ENCODE peak calls at places on chromosomes 3 and 15, in nine cellular contexts. One of them, this sample, is unnamed.

GRCh38 chr15:63305276-63305675 is 27.9 kb downstream of the APH1B start:
- DNase-seq in SHP77: no peak
- DNase-seq in C1 segment of cervical spinal cord: no peak
- DNase-seq in GM12865: no peak
- DNase-seq in cardiac fibroblast: no peak
- DNase-seq in astrocyte of the hippocampus: no peak
- DNase-seq in retina: no peak
- DNase-seq in HTR-8/SVneo: no peak
- DNase-seq in HAP-1: no peak
- DNase-seq in this sample: no peak

GRCh38 chr3:149970716-149971402 is at the start of gene PFN2:
- DNase-seq in SHP77: peak
- DNase-seq in C1 segment of cervical spinal cord: peak
- DNase-seq in GM12865: peak
- DNase-seq in cardiac fibroblast: peak
- DNase-seq in astrocyte of the hippocampus: peak
- DNase-seq in retina: peak
- DNase-seq in HTR-8/SVneo: peak
- DNase-seq in HAP-1: peak
- DNase-seq in this sample: no peak

GRCh38 chr3:52236424-52236886 is 2.5 kb downstream of the TWF2 start:
- DNase-seq in SHP77: no peak
- DNase-seq in C1 segment of cervical spinal cord: no peak
- DNase-seq in GM12865: no peak
- DNase-seq in cardiac fibroblast: no peak
- DNase-seq in astrocyte of the hippocampus: no peak
- DNase-seq in retina: no peak
- DNase-seq in HTR-8/SVneo: no peak
- DNase-seq in HAP-1: no peak
- DNase-seq in this sample: no peak

GRCh38 chr3:131543714-131544113 is 40.9 kb upstream of the MRPL3 start:
- DNase-seq in SHP77: peak
- DNase-seq in C1 segment of cervical spinal cord: peak
- DNase-seq in GM12865: no peak
- DNase-seq in cardiac fibroblast: peak
- DNase-seq in astrocyte of the hippocampus: peak
- DNase-seq in retina: no peak
- DNase-seq in HTR-8/SVneo: no peak
- DNase-seq in HAP-1: no peak
- DNase-seq in this sample: no peak

GRCh38 chr15:29699791-29700190 is 122.5 kb downstream of the TJP1 start:
- DNase-seq in SHP77: peak
- DNase-seq in C1 segment of cervical spinal cord: no peak
- DNase-seq in GM12865: no peak
- DNase-seq in cardiac fibroblast: no peak
- DNase-seq in astrocyte of the hippocampus: no peak
- DNase-seq in retina: no peak
- DNase-seq in HTR-8/SVneo: no peak
- DNase-seq in HAP-1: no peak
- DNase-seq in this sample: no peak

GRCh38 chr15:80309769-80310384 is 57.9 kb upstream of the CTXND1 start:
- DNase-seq in SHP77: no peak
- DNase-seq in C1 segment of cervical spinal cord: no peak
- DNase-seq in GM12865: no peak
- DNase-seq in cardiac fibroblast: peak
- DNase-seq in astrocyte of the hippocampus: peak
- DNase-seq in retina: no peak
- DNase-seq in HTR-8/SVneo: peak
- DNase-seq in HAP-1: peak
- DNase-seq in this sample: no peak

GRCh38 chr3:188950006-188950405 is 221.8 kb upstream of the TPRG1 start:
- DNase-seq in SHP77: no peak
- DNase-seq in C1 segment of cervical spinal cord: no peak
- DNase-seq in GM12865: no peak
- DNase-seq in cardiac fibroblast: no peak
- DNase-seq in astrocyte of the hippocampus: no peak
- DNase-seq in retina: no peak
- DNase-seq in HTR-8/SVneo: no peak
- DNase-seq in HAP-1: no peak
- DNase-seq in this sample: no peak

GRCh38 chr3:17292556-17292955 is 407.8 kb downstream of the PLCL2 start:
- DNase-seq in SHP77: no peak
- DNase-seq in C1 segment of cervical spinal cord: no peak
- DNase-seq in GM12865: no peak
- DNase-seq in cardiac fibroblast: no peak
- DNase-seq in astrocyte of the hippocampus: peak
- DNase-seq in retina: no peak
- DNase-seq in HTR-8/SVneo: no peak
- DNase-seq in HAP-1: no peak
- DNase-seq in this sample: no peak

GRCh38 chr3:143849854-143850549 is 1.7 kb upstream of the SLC9A9 start:
- DNase-seq in SHP77: no peak
- DNase-seq in C1 segment of cervical spinal cord: no peak
- DNase-seq in GM12865: peak
- DNase-seq in cardiac fibroblast: peak
- DNase-seq in astrocyte of the hippocampus: peak
- DNase-seq in retina: no peak
- DNase-seq in HTR-8/SVneo: no peak
- DNase-seq in HAP-1: no peak
- DNase-seq in this sample: peak

This sample was measured in SIG-M5.